ENCODE peak calls at places on chromosome 20, in nine cellular contexts. F is transverse colon, J is GM06990, S is A549, G is fibroblast of mammary gland, W is PC-9, T is heart right ventricle, U is Peyer's patch, V is HCT116. E is an unnamed sample.

GRCh38 chr20:56400001-56400640 is 7.7 kb downstream of the CSTF1 start:
- DNase-seq in F (peak), J (peak), S (peak), G (peak), W (peak), T (peak), U (no peak), V (peak), E (peak)

GRCh38 chr20:47125553-47126373 is 230.7 kb downstream of the ZMYND8 start:
- DNase-seq in F (no peak), J (no peak), S (no peak), G (peak), W (peak), T (no peak), U (no peak), V (no peak), E (peak)

GRCh38 chr20:45781391-45781931 is 10.2 kb downstream of the WFDC3 start:
- DNase-seq in F (peak), J (no peak), S (peak), G (peak), W (no peak), T (no peak), U (no peak), V (peak), E (peak)

GRCh38 chr20:6299451-6299850 is 176.6 kb upstream of the FERMT1 start:
- DNase-seq in F (no peak), J (no peak), S (no peak), G (no peak), W (no peak), T (no peak), U (no peak), V (no peak), E (no peak)

GRCh38 chr20:32569380-32570305 is 15.5 kb downstream of the NOL4L start:
- DNase-seq in F (no peak), J (no peak), S (no peak), G (no peak), W (no peak), T (no peak), U (no peak), V (no peak), E (peak)

GRCh38 chr20:14521016-14521415 is 183.6 kb upstream of the FLRT3 start:
- DNase-seq in F (no peak), J (no peak), S (no peak), G (no peak), W (no peak), T (no peak), U (no peak), V (no peak), E (no peak)

GRCh38 chr20:17659801-17660200 is 22.2 kb downstream of the RRBP1 start:
- DNase-seq in F (no peak), J (no peak), S (no peak), G (no peak), W (no peak), T (no peak), U (no peak), V (no peak), E (no peak)

GRCh38 chr20:32040142-32040953 is 11.7 kb upstream of the HCK start:
- DNase-seq in F (peak), J (peak), S (no peak), G (no peak), W (no peak), T (no peak), U (no peak), V (no peak), E (no peak)

GRCh38 chr20:4740774-4741431 is 19.2 kb downstream of the PRND start:
- DNase-seq in F (peak), J (no peak), S (peak), G (peak), W (peak), T (peak), U (peak), V (peak), E (peak)

GRCh38 chr20:58845706-58846105 is 5.0 kb downstream of the GNAS-AS1 start:
- DNase-seq in F (no peak), J (no peak), S (no peak), G (no peak), W (no peak), T (no peak), U (no peak), V (no peak), E (no peak)

GRCh38 chr20:48733296-48733790 is 94.5 kb downstream of the PREX1 start:
- DNase-seq in F (no peak), J (no peak), S (peak), G (no peak), W (no peak), T (no peak), U (no peak), V (no peak), E (peak)

GRCh38 chr20:47922280-47922675 is 137.0 kb upstream of the SULF2 start:
- DNase-seq in F (no peak), J (no peak), S (peak), G (peak), W (peak), T (no peak), U (no peak), V (no peak), E (peak)

GRCh38 chr20:32354592-32355416 is 3.3 kb upstream of the ASXL1 start:
- DNase-seq in F (no peak), J (peak), S (peak), G (peak), W (peak), T (no peak), U (no peak), V (no peak), E (peak)

GRCh38 chr20:22403860-22404608 is 180.3 kb downstream of the FOXA2 start:
- DNase-seq in F (no peak), J (no peak), S (peak), G (no peak), W (peak), T (no peak), U (no peak), V (no peak), E (peak)

GRCh38 chr20:63856111-63856511 is 5.2 kb upstream of the ABHD16B start:
- DNase-seq in F (no peak), J (no peak), S (no peak), G (no peak), W (no peak), T (no peak), U (peak), V (no peak), E (no peak)

GRCh38 chr20:3661836-3662665 is 1.1 kb downstream of the GFRA4 start:
- DNase-seq in F (no peak), J (no peak), S (no peak), G (no peak), W (no peak), T (no peak), U (no peak), V (no peak), E (no peak)

GRCh38 chr20:10370091-10370887 is 63.7 kb downstream of the MKKS start:
- DNase-seq in F (no peak), J (no peak), S (peak), G (no peak), W (no peak), T (no peak), U (no peak), V (no peak), E (peak)

GRCh38 chr20:21684671-21685070 is 20.8 kb upstream of the PAX1 start:
- DNase-seq in F (no peak), J (no peak), S (no peak), G (no peak), W (no peak), T (no peak), U (no peak), V (no peak), E (no peak)

GRCh38 chr20:3349786-3350185 is 57.7 kb downstream of the DNAAF9 start:
- DNase-seq in F (no peak), J (no peak), S (no peak), G (no peak), W (no peak), T (no peak), U (no peak), V (no peak), E (no peak)

GRCh38 chr20:53940356-53940694 is 130.1 kb downstream of the BCAS1 start:
- DNase-seq in F (no peak), J (no peak), S (no peak), G (no peak), W (no peak), T (no peak), U (no peak), V (no peak), E (no peak)
- H3K4me3 ChIP-seq in F (no peak), J (peak), S (no peak), G (no peak), W (no peak), T (no peak), U (no peak), V (no peak), E (no peak)

DNA sequence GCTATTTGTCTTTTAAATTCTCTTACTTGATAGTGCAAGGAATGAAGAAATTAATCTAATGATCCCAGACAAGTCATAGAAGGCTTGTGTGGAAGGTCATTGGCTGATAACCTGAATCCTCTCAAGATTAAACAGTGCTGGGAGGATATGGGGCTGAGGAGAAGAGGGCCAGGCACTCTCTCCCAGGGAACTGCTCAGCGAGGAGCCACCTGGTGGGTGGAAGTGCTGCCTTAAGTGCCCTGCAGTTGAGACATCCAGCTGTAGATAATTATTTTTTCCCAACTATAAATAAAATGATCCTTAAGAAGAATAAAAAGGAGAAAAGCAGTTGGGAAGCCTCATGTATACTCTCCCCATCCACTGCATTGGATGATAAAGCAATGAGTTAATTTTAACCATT is 47.9 kb downstream of the BTBD3 start:
- DNase-seq in F (no peak), J (no peak), S (no peak), G (no peak), W (no peak), T (no peak), U (no peak), V (no peak), E (peak)
- TF ChIP-seq CTCF in F (no peak), J (no peak), S (no peak), G (no peak), W (no peak), T (no peak), U (no peak), V (no peak), E (peak)

GRCh38 chr20:327946-328563 is 2.7 kb downstream of the SOX12 start:
- DNase-seq in F (no peak), J (no peak), S (no peak), G (peak), W (no peak), T (no peak), U (no peak), V (no peak), E (peak)

GRCh38 chr20:330233-331149 is 5.1 kb downstream of the SOX12 start:
- DNase-seq in F (no peak), J (no peak), S (peak), G (peak), W (peak), T (peak), U (peak), V (no peak), E (peak)

GRCh38 chr20:329851-330232 is 4.5 kb downstream of the SOX12 start:
- DNase-seq in F (peak), J (no peak), S (no peak), G (no peak), W (no peak), T (no peak), U (no peak), V (no peak), E (no peak)

GRCh38 chr20:328596-329324 is 3.4 kb downstream of the SOX12 start:
- DNase-seq in F (no peak), J (no peak), S (no peak), G (no peak), W (no peak), T (no peak), U (no peak), V (no peak), E (no peak)

DNA sequence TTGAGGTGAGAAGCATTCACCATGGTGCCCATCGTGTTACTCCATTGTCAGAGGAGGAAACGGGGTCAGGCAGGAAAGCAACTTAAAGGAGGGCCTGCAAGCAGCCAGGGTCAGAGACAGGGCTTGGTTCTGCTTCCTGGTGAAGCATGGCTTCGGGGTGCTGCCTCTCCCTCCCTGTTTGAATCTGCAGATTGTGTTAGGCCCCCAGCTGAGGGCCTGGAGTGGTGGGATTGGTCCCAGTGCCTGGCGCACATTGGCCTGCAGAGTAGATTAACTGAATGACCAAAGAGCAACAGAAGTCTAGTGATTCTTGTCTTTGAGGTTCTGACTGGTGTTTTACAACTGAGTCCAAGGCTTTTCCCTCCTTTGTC is 4.0 kb downstream of the SOX12 start:
- DNase-seq in F (no peak), J (no peak), S (no peak), G (no peak), W (no peak), T (no peak), U (no peak), V (no peak), E (no peak)
- H3K4me3 ChIP-seq in F (no peak), J (no peak), S (no peak), G (no peak), W (no peak), T (no peak), U (no peak), V (no peak), E (no peak)

GRCh38 chr20:24533449-24533848 is 64.0 kb downstream of the SYNDIG1 start:
- DNase-seq in F (no peak), J (no peak), S (no peak), G (no peak), W (no peak), T (no peak), U (no peak), V (no peak), E (no peak)
- TF ChIP-seq CTCF in F (no peak), J (peak), S (no peak), G (no peak), W (no peak), T (no peak), U (no peak), V (peak), E (no peak)

GRCh38 chr20:62652894-62653305 is 10.6 kb downstream of the SLCO4A1 start:
- DNase-seq in F (no peak), J (no peak), S (no peak), G (no peak), W (no peak), T (peak), U (no peak), V (no peak), E (no peak)
- H3K4me3 ChIP-seq in F (no peak), J (peak), S (no peak), G (no peak), W (no peak), T (no peak), U (peak), V (no peak), E (no peak)

GRCh38 chr20:36575066-36575743 is 1.8 kb downstream of the TGIF2 start:
- DNase-seq in F (peak), J (no peak), S (peak), G (peak), W (peak), T (peak), U (peak), V (no peak), E (peak)
- TF ChIP-seq CTCF in F (no peak), J (peak), S (no peak), G (no peak), W (no peak), T (no peak), U (no peak), V (no peak), E (no peak)

GRCh38 chr20:44714701-44715494 is at the start of gene CCN5:
- DNase-seq in F (peak), J (no peak), S (peak), G (peak), W (peak), T (peak), U (peak), V (peak), E (peak)

GRCh38 chr20:44716309-44717106 is 1.3 kb downstream of the CCN5 start:
- DNase-seq in F (no peak), J (no peak), S (no peak), G (no peak), W (no peak), T (no peak), U (peak), V (no peak), E (no peak)

GRCh38 chr20:44711237-44711636 is 3.9 kb upstream of the CCN5 start:
- DNase-seq in F (no peak), J (no peak), S (no peak), G (peak), W (no peak), T (no peak), U (no peak), V (no peak), E (no peak)

GRCh38 chr20:44715495-44716308 is 533 bp downstream of the CCN5 start:
- DNase-seq in F (no peak), J (no peak), S (no peak), G (no peak), W (no peak), T (no peak), U (peak), V (no peak), E (no peak)

DNA sequence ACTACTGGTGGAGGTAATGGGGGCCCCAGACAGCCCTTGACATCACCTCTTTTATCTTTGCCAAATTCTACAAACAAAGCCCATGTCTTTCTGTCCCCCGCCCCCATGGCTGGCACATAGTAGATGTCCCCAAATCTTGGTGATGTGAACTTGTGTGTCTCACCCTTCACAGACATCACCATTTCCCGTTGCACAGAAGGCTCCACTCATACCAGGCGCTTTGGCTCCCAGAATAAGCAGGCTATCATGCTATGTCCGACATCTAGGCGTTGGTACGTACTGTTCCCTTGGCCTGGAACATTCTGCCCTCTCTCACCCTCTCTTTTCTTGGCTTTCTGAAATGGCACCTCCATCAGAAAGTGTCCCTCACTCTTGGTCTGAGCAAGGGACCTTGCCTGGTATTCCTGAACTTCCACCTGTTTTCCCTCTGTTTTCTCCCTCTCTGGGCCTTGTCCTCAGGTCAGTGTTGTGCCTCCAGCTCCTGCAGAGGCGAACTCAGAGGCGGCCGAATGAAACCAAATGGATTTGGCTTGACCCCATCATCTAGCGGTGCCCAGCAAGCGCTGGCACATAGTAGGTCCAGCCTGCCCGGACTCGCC is 968 bp upstream of the CCN5 start:
- DNase-seq in F (no peak), J (no peak), S (no peak), G (no peak), W (no peak), T (no peak), U (peak), V (no peak), E (no peak)
- H3K4me3 ChIP-seq in F (no peak), J (no peak), S (no peak), G (no peak), W (no peak), T (no peak), U (no peak), V (no peak), E (no peak)

GRCh38 chr20:49936153-49937022 is at the start of gene RNF114:
- DNase-seq in F (peak), J (peak), S (peak), G (peak), W (peak), T (peak), U (peak), V (peak), E (peak)
- TF ChIP-seq CTCF in F (no peak), J (no peak), S (no peak), G (no peak), W (peak), T (no peak), U (no peak), V (no peak), E (no peak)

E was measured in choroid plexus epithelial cell.